ENCODE peak calls at places on chromosomes 1 and 21, in six cellular contexts. R is neural progenitor cell, C is hepatocyte, Y is GM23338, F is HCT116, A is PC-3. S is an unnamed sample.
A peak's percentile ranks its signal among the peaks of the same experiment; 100 is the strongest.

GRCh38 chr1:3423245-3423829 is 31.1 kb upstream of the ARHGEF16 start:
- DNase-seq in R (no peak), C (peak; percentile 91), Y (no peak), F (no peak), A (no peak), S (no peak)

GRCh38 chr1:167054946-167055630 is 35.1 kb downstream of the GPA33 start:
- DNase-seq in R (no peak), C (no peak), Y (no peak), F (no peak), A (no peak), S (no peak)

GRCh38 chr1:23638786-23639241 is 52.8 kb upstream of the RPL11 start:
- DNase-seq in R (no peak), C (no peak), Y (no peak), F (no peak), A (no peak), S (no peak)

GRCh38 chr1:41242645-41243171 is 602 bp upstream of the SCMH1 start:
- DNase-seq in R (peak; percentile 3), C (no peak), Y (peak; percentile 45), F (no peak), A (no peak), S (no peak)

GRCh38 chr1:225762444-225762843 is 15.2 kb upstream of the SRP9 start:
- DNase-seq in R (no peak), C (peak; percentile 69), Y (no peak), F (no peak), A (no peak), S (no peak)

GRCh38 chr1:230986976-230987375 is 8.1 kb downstream of the ARV1 start:
- DNase-seq in R (no peak), C (no peak), Y (no peak), F (no peak), A (peak; percentile 77), S (no peak)

GRCh38 chr1:175675017-175675416 is 68.4 kb downstream of the TNR start:
- DNase-seq in R (peak; percentile 84), C (no peak), Y (no peak), F (no peak), A (no peak), S (no peak)

GRCh38 chr21:31045841-31046240 is 7.6 kb upstream of the KRTAP19-8 start:
- DNase-seq in R (no peak), C (no peak), Y (no peak), F (no peak), A (no peak), S (no peak)

GRCh38 chr1:162551969-162552683 is 9.4 kb upstream of the UAP1 start:
- DNase-seq in R (no peak), C (no peak), Y (no peak), F (no peak), A (no peak), S (no peak)

GRCh38 chr1:206709772-206710456 is 25.2 kb downstream of the MAPKAPK2 start:
- DNase-seq in R (no peak), C (no peak), Y (no peak), F (no peak), A (peak; percentile 77), S (no peak)

GRCh38 chr1:99935534-99935933 is 34.3 kb upstream of the SLC35A3 start:
- DNase-seq in R (no peak), C (no peak), Y (no peak), F (no peak), A (no peak), S (no peak)

GRCh38 chr1:204348722-204349121 is 11.0 kb downstream of the PLEKHA6 start:
- DNase-seq in R (peak; percentile 60), C (peak; percentile 89), Y (peak; percentile 46), F (no peak), A (no peak), S (no peak)

GRCh38 chr21:44449473-44450363 is 5.6 kb upstream of the LRRC3 start:
- DNase-seq in R (no peak), C (no peak), Y (no peak), F (no peak), A (no peak), S (no peak)

GRCh38 chr1:213162338-213162737 is 111.3 kb downstream of the RPS6KC1 start:
- DNase-seq in R (no peak), C (no peak), Y (no peak), F (no peak), A (peak; percentile 65), S (no peak)

GRCh38 chr1:104855550-104855949 is 1105.9 kb downstream of the AMY1C start:
- DNase-seq in R (no peak), C (no peak), Y (no peak), F (no peak), A (no peak), S (no peak)

GRCh38 chr1:99119193-99119592 is 114.5 kb upstream of the PLPPR5 start:
- DNase-seq in R (no peak), C (no peak), Y (no peak), F (no peak), A (no peak), S (no peak)

GRCh38 chr1:61334718-61335589 is 252.6 kb downstream of the NFIA start:
- DNase-seq in R (no peak), C (peak; percentile 67), Y (no peak), F (no peak), A (no peak), S (no peak)

GRCh38 chr21:33961061-33961460 is 45.5 kb upstream of the ATP5PO start:
- DNase-seq in R (no peak), C (no peak), Y (no peak), F (no peak), A (no peak), S (no peak)

GRCh38 chr1:201019321-201019977 is 4.1 kb downstream of the KIF21B start:
- DNase-seq in R (no peak), C (peak; percentile 37), Y (no peak), F (peak; percentile 49), A (peak; percentile 73), S (peak; percentile 89)

DNA sequence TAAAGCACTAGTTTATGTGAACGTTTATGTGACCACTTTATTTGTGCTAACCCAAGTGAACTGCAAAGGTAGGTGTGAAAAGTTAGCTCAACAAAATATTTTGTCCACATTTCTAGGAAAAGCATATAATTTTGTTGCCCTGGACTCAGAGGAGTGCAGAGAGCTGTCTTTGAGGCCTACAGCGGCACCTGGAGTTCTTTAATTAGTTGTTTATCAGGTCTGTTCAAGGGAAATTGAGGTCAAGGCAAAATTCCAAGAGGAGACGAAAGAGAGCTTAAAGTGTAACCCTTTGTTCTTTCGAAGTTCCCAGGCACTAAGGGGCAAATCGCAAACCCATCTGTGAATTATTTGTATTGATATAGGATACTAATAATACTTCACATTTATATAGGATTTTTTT is 1.4 kb downstream of the GIPC2 start:
- DNase-seq in R (no peak), C (no peak), Y (peak; percentile 21), F (no peak), A (no peak), S (no peak)
- TF ChIP-seq EZH2phosphoT487 in R (no peak), C (no peak), Y (no peak), F (no peak), A (no peak), S (no peak)

GRCh38 chr1:119000371-119001180 is 12.4 kb upstream of the TBX15 start:
- DNase-seq in R (peak; percentile 53), C (no peak), Y (peak; percentile 63), F (no peak), A (no peak), S (no peak)
- H3K4me3 ChIP-seq in R (peak overlapping the region; percentile 24), C (no peak overlapping the region), Y (peak overlapping the region; percentile 53), F (no peak overlapping the region), A (no peak overlapping the region), S (no peak overlapping the region)

GRCh38 chr1:83028467-83028866 is 970.5 kb downstream of the TTLL7 start:
- DNase-seq in R (no peak), C (no peak), Y (no peak), F (no peak), A (no peak), S (no peak)

GRCh38 chr1:83026745-83027144 is 972.2 kb downstream of the TTLL7 start:
- DNase-seq in R (no peak), C (no peak), Y (no peak), F (no peak), A (peak; percentile 70), S (no peak)

GRCh38 chr1:83033682-83034081 is 965.2 kb downstream of the TTLL7 start:
- DNase-seq in R (no peak), C (no peak), Y (no peak), F (no peak), A (peak; percentile 79), S (no peak)

GRCh38 chr1:83029916-83030315 is 969.0 kb downstream of the TTLL7 start:
- DNase-seq in R (no peak), C (no peak), Y (no peak), F (no peak), A (no peak), S (no peak)

DNA sequence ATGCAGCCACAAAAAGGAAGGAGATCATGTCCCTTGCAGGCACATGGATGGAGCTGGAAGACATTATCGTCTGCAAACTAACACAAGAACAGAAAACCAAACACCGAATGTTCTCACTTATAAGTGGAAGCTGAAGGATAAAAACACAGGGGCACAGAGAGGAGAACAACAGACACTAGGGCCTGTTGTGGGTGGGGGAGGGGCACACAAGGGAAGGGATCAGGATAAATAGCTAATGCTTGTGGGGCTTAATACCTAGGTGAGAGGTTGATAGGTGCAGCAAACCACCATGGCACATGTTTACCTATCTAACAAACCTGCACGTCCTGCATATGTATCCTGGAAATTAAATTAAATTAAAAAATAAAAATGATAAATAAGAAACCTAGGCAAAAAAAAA is 969.9 kb downstream of the TTLL7 start:
- DNase-seq in R (peak; percentile 30), C (no peak), Y (peak; percentile 30), F (no peak), A (no peak), S (no peak)
- TF ChIP-seq CTCF in R (no peak), C (no peak), Y (no peak), F (no peak), A (no peak), S (no peak)

GRCh38 chr1:6158181-6158580 is 21.9 kb downstream of the CHD5 start:
- DNase-seq in R (no peak), C (no peak), Y (no peak), F (no peak), A (no peak), S (no peak)

GRCh38 chr1:6154525-6155319 is 25.4 kb downstream of the CHD5 start:
- DNase-seq in R (no peak), C (no peak), Y (no peak), F (no peak), A (no peak), S (no peak)

GRCh38 chr1:6162341-6162740 is 17.8 kb downstream of the CHD5 start:
- DNase-seq in R (no peak), C (no peak), Y (no peak), F (no peak), A (no peak), S (no peak)

GRCh38 chr1:6157132-6157527 is 23.0 kb downstream of the CHD5 start:
- DNase-seq in R (no peak), C (no peak), Y (no peak), F (no peak), A (peak; percentile 64), S (no peak)

GRCh38 chr1:6157528-6158174 is 22.5 kb downstream of the CHD5 start:
- DNase-seq in R (no peak), C (peak; percentile 83), Y (no peak), F (peak; percentile 75), A (peak; percentile 100), S (no peak)
- TF ChIP-seq EZH2phosphoT487 in R (no peak), C (no peak), Y (no peak), F (no peak), A (no peak), S (no peak)

GRCh38 chr1:154568165-154568815 is 712 bp downstream of the CHRNB2 start:
- DNase-seq in R (no peak), C (no peak), Y (peak; percentile 11), F (no peak), A (no peak), S (no peak)
- H3K4me3 ChIP-seq in R (peak overlapping the region; percentile 54), C (no peak overlapping the region), Y (peak overlapping the region; percentile 60), F (no peak overlapping the region), A (no peak overlapping the region), S (no peak overlapping the region)

S was measured in OCI-LY7.